ENCODE peak calls at places on chromosomes 4 and X, in nine cellular contexts. R, P, K, W, O, T, G, A and L are unnamed samples. For H3K4me1, the result is how much of the 10 kb centered on the place peaks cover.

GRCh38 chr4:158841540-158841939 is 72.7 kb downstream of the FNIP2 start:
- DNase-seq in A (no peak), T (no peak), W (no peak), K (no peak), R (no peak), P (no peak), O (no peak), G (no peak), L (no peak)

GRCh38 chrX:22314692-22315091 is 42.0 kb downstream of the CBLL2 start:
- DNase-seq in K (no peak), R (no peak), G (no peak), P (no peak), A (no peak), T (no peak), W (no peak), O (no peak), L (no peak)

GRCh38 chrX:155718964-155719586 is 106.3 kb upstream of the TMLHE start:
- DNase-seq in W (no peak), G (no peak), K (no peak), P (no peak), T (no peak), O (no peak), A (no peak), R (no peak), L (no peak)

GRCh38 chr4:173121044-173121685 is 47.4 kb upstream of the GALNT7 start:
- DNase-seq in W (no peak), R (no peak), K (no peak), T (no peak), P (peak), O (peak), A (no peak), G (no peak), L (no peak)

GRCh38 chrX:97294016-97294415 is 410.3 kb downstream of the RPA4 start:
- DNase-seq in W (no peak), O (no peak), P (no peak), K (no peak), A (no peak), G (no peak), R (no peak), T (no peak), L (no peak)

GRCh38 chrX:116277391-116277790 is 106.8 kb downstream of the AGTR2 start:
- DNase-seq in T (no peak), R (no peak), O (no peak), K (no peak), W (no peak), A (no peak), P (no peak), G (no peak), L (no peak)

GRCh38 chr4:2786152-2786671 is 6.7 kb upstream of the SH3BP2 start:
- DNase-seq in R (no peak), P (peak), W (no peak), O (peak), T (no peak), A (peak), K (no peak), G (peak), L (peak)

GRCh38 chr4:153989505-153989904 is 200.6 kb upstream of the SFRP2 start:
- DNase-seq in G (no peak), A (no peak), W (no peak), R (no peak), K (no peak), T (no peak), P (no peak), O (no peak), L (no peak)

GRCh38 chr4:3291969-3292570 is 751 bp upstream of the RGS12 start:
- DNase-seq in K (no peak), T (peak), R (peak), O (peak), G (peak), W (no peak), A (peak), P (peak), L (peak)

GRCh38 chr4:154126276-154126675 is 337.4 kb upstream of the SFRP2 start:
- DNase-seq in A (no peak), P (no peak), T (no peak), W (no peak), O (no peak), G (no peak), K (no peak), R (no peak), L (no peak)

GRCh38 chrX:9131066-9131465 is 97.1 kb upstream of the FAM9B start:
- DNase-seq in R (no peak), G (no peak), O (no peak), A (no peak), K (no peak), T (no peak), P (no peak), W (no peak), L (no peak)

GRCh38 chrX:118216488-118216887 is 99.9 kb upstream of the KLHL13 start:
- DNase-seq in A (no peak), O (peak), G (no peak), T (no peak), P (peak), W (no peak), R (no peak), K (no peak), L (no peak)

GRCh38 chr4:10017037-10017893 is 4.0 kb downstream of the SLC2A9 start:
- DNase-seq in O (no peak), R (no peak), T (peak), G (no peak), A (no peak), P (no peak), W (no peak), K (no peak), L (no peak)

GRCh38 chrX:1815456-1816175 is 200.8 kb downstream of the ASMT start:
- DNase-seq in G (no peak), A (no peak), P (no peak), W (no peak), K (no peak), R (no peak), T (no peak), O (no peak), L (no peak)

GRCh38 chrX:11427082-11428033 is 134.1 kb downstream of the AMELX start:
- DNase-seq in K (no peak), P (peak), A (peak), R (peak), G (peak), W (no peak), O (peak), T (no peak), L (peak)

GRCh38 chrX:69060631-69061408 is 104.4 kb downstream of the PJA1 start:
- DNase-seq in A (no peak), O (peak), T (peak), K (no peak), R (no peak), P (peak), W (no peak), G (no peak), L (peak)

GRCh38 chrX:150902434-150903109 is 4.1 kb upstream of the CD99L2 start:
- DNase-seq in P (no peak), O (no peak), K (peak), A (no peak), G (no peak), R (no peak), W (no peak), T (no peak), L (no peak)

GRCh38 chr4:48804584-48805301 is 24.7 kb upstream of the FRYL start:
- DNase-seq in R (no peak), P (no peak), W (no peak), T (peak), K (no peak), A (no peak), O (no peak), G (no peak), L (no peak)

GRCh38 chr4:85779165-85779564 is 304.2 kb downstream of the ARHGAP24 start:
- DNase-seq in R (no peak), T (no peak), A (no peak), G (no peak), K (no peak), W (no peak), P (no peak), O (no peak), L (no peak)

GRCh38 chr4:113756005-113756410 is 5.5 kb downstream of the CAMK2D start:
- DNase-seq in R (no peak), T (peak), A (no peak), G (no peak), W (no peak), O (no peak), P (no peak), K (no peak), L (no peak)

GRCh38 chrX:79375340-79375739 is 8.2 kb upstream of the ITM2A start:
- DNase-seq in A (no peak), R (no peak), W (no peak), T (no peak), G (no peak), O (no peak), P (no peak), K (no peak), L (no peak)

DNA sequence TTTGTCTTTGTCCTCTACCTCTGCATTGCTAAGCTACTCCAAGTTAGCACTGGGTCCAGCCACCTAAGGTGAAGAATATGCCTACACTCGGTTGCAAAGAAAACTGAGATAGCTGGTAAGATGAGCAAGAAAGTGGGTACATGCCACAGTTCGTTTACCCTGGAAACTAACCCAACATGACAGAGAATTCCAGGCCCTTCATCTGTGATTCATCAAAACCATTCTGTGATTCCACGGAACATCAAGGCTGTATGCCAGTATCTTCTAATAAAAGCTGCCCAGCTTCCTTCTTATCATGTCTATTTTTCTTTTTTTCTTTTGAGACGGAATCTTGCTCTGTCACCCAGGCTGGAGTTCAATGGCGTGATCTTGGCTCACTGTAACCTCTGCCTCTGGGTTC is 58.7 kb upstream of the SPANXC start:
- DNase-seq in R (no peak), A (no peak), T (no peak), O (no peak), W (no peak), K (no peak), P (no peak), G (no peak), L (no peak)
- TF ChIP-seq POLR2AphosphoS5 in R (no peak), A (no peak), T (no peak), O (no peak), W (no peak), K (no peak), P (no peak), G (no peak), L (no peak)

DNA sequence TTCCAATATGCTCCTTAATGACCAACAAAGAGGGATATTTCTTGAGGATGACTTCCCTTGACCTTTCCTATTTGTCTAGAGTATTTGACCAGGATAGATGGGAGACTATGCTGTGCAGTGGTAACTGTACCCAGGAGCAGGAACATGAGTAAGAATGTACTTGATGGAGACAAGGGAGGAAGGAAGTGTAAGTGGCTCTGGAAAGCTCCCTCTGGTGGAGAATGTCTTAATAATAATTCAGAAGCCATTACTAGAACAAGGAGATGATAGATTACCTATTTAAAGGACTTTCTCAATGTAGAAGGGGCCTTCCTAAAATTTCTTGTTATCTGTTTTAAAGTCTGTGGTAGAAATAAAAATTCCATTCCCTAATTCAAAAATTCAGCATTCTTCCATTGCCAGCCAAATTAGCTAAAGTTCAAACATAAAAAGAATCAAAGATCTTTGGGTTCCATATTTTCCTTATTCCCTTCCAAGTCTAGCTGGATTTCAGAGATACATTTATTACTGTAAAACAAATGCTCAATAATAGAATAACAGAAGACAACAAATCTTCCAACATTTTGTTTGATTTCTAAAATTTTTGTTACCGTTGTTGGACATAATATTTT is 83.8 kb downstream of the GRID2 start:
- DNase-seq in T (peak), W (no peak), R (peak), O (no peak), P (no peak), A (no peak), K (peak), G (no peak), L (no peak)
- TF ChIP-seq CTCF in T (peak), W (peak), R (peak), O (peak), P (peak), A (no peak), K (peak), G (no peak), L (no peak)

DNA sequence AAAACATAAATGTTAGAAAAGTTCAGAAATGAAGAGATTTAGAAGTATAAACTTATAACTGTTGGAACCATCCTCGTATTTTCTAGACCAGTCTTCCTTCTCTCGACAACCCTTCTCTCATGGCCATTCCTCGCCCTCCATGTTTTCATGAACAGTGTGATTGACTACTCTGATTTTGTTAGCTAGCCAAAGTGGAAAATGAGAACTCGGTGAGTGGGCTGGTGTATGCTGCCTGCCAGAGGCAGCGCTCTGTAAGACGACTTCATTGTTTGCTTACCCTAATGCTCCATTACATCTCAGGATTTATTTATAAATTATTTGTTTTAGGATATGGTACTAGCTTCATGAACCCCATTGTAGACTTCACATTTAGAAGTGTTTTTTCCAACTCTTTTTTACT is 153.0 kb downstream of the CBR4 start:
- DNase-seq in A (no peak), P (no peak), K (no peak), T (no peak), R (no peak), G (no peak), W (no peak), O (no peak), L (no peak)
- H3K4me1 ChIP-seq in A (under half), P (half or more), K (under half), T (under half), R (under half), G (half or more), W (half or more), O (under half), L (under half)

GRCh38 chrX:40078489-40079288 is 19.1 kb downstream of the BCOR start:
- DNase-seq in R (no peak), G (no peak), O (no peak), T (no peak), A (no peak), K (no peak), P (no peak), W (no peak), L (no peak)
- TF ChIP-seq POLR2AphosphoS5 in R (no peak), G (no peak), O (no peak), T (no peak), A (no peak), K (no peak), P (no peak), W (no peak), L (no peak)

GRCh38 chrX:135923353-135923752 is 29.8 kb downstream of the SAGE1 start:
- DNase-seq in T (no peak), W (no peak), O (no peak), A (no peak), R (no peak), K (no peak), P (no peak), G (no peak), L (no peak)
- TF ChIP-seq CTCF in T (peak), W (no peak), O (no peak), A (no peak), R (peak), K (peak), P (no peak), G (no peak), L (no peak)

DNA sequence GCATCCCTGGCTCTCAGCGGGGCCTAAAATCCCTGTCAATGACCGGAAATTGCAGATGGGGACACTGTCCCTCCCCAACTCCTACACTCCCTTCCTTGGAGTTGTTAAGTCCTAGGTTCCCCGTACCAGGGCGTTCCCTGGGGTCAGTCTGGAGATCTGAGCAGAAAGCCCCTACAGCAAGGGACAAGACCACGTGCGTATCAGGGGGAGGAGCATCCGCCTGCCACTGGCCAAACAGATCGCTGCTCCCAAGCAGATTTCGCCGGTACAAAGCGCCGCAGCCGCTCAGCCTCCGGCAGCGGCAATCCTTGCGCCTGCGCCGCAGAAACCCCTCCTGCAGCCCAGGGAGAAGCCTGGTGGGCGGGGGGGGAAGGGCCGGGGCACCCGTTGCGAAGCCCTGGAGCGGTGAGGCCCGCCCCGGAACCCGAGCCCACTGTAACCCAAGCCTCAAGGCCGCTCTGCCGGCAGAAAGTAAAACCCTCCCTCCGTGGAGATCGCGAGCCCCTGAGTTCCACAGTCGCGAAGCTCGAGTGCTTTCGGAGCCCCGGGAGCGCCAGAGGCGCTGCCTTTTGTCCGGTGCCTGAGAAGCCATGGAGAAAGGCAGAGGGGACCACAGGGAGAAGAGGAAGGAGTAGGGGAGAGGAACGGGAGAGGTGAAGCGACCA is 2.7 kb downstream of the CRMP1 start:
- DNase-seq in K (peak), G (no peak), A (no peak), O (no peak), W (no peak), T (no peak), P (no peak), R (peak), L (no peak)
- H3K4me1 ChIP-seq in K (under half), G (under half), A (under half), O (under half), W (half or more), T (under half), P (under half), R (under half), L (under half)

GRCh38 chrX:120741452-120741851 is 111.6 kb upstream of the C1GALT1C1 start:
- DNase-seq in A (no peak), O (no peak), P (no peak), W (no peak), K (no peak), G (no peak), T (no peak), R (no peak), L (no peak)

GRCh38 chrX:120743266-120743665 is 113.4 kb upstream of the C1GALT1C1 start:
- DNase-seq in A (no peak), T (no peak), K (no peak), W (no peak), O (no peak), G (no peak), P (no peak), R (no peak), L (no peak)

GRCh38 chrX:120749141-120749846 is 119.4 kb upstream of the C1GALT1C1 start:
- DNase-seq in W (no peak), T (no peak), A (peak), P (no peak), R (no peak), K (no peak), G (no peak), O (peak), L (no peak)

GRCh38 chrX:120750381-120750780 is 120.5 kb upstream of the C1GALT1C1 start:
- DNase-seq in P (no peak), A (no peak), W (no peak), O (no peak), G (no peak), T (no peak), R (no peak), K (no peak), L (no peak)

DNA sequence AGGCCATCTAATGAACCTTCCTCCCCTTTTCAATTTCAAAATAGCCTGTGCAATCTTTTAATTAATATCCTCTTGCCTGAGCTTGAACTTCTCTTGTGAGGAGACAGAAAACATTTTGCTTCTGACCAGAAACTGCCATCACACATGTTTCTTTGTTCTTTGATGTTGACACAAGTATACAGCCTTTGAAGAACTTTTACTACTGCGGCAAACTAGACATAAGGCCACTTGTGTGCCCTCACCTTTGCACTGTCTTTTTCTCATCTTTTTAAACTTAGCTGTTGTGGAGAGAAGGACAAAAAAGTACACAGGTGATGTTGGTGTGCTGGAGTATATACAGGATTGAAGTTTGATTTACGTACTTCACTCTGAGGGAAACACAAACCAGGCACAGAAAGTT is 116.3 kb upstream of the C1GALT1C1 start:
- DNase-seq in W (no peak), G (no peak), O (no peak), R (no peak), A (no peak), T (peak), K (no peak), P (no peak), L (no peak)
- TF ChIP-seq POLR2AphosphoS5 in W (no peak), G (no peak), O (no peak), R (no peak), A (no peak), T (no peak), K (no peak), P (no peak), L (no peak)